ENCODE peak calls at places on chromosomes 1 and 21, in six cellular contexts. H is adrenal gland; Y is HFF-Myc; W is tibial nerve; N is astrocyte of the spinal cord; E is CD8-positive, alpha-beta memory T cell. V is an unnamed sample.

GRCh38 chr1:57963545-57963944 is 539.7 kb upstream of the DAB1 start:
- DNase-seq in H (no peak), Y (no peak), W (no peak), N (no peak), E (no peak), V (no peak)

GRCh38 chr1:17197696-17198095 is 7.2 kb upstream of the PADI1 start:
- DNase-seq in H (no peak), Y (no peak), W (no peak), N (no peak), E (no peak), V (no peak)

GRCh38 chr1:157289001-157289400 is 150.8 kb upstream of the ETV3 start:
- DNase-seq in H (no peak), Y (no peak), W (no peak), N (no peak), E (no peak), V (no peak)

GRCh38 chr1:24321712-24322635 is 2.8 kb downstream of the GRHL3 start:
- DNase-seq in H (peak; percentile 32), Y (peak; percentile 63), W (no peak), N (peak; percentile 90), E (peak; percentile 54), V (no peak)

GRCh38 chr1:162908780-162909179 is 47.8 kb upstream of the CCDC190 start:
- DNase-seq in H (no peak), Y (peak; percentile 46), W (no peak), N (peak; percentile 91), E (no peak), V (no peak)

GRCh38 chr1:230548357-230548756 is 93.9 kb upstream of the COG2 start:
- DNase-seq in H (no peak), Y (no peak), W (no peak), N (no peak), E (no peak), V (no peak)

GRCh38 chr1:236336084-236336483 is 54.3 kb upstream of the ERO1B start:
- DNase-seq in H (no peak), Y (no peak), W (no peak), N (no peak), E (no peak), V (no peak)

GRCh38 chr21:18369115-18369514 is 34.5 kb downstream of the TMPRSS15 start:
- DNase-seq in H (no peak), Y (no peak), W (no peak), N (peak; percentile 39), E (no peak), V (no peak)

GRCh38 chr1:90761156-90761555 is 44.1 kb upstream of the BARHL2 start:
- DNase-seq in H (no peak), Y (no peak), W (no peak), N (no peak), E (no peak), V (no peak)

GRCh38 chr1:15353839-15354579 is 55.7 kb upstream of the EFHD2 start:
- DNase-seq in H (no peak), Y (no peak), W (no peak), N (peak; percentile 30), E (no peak), V (no peak)

GRCh38 chr1:164588388-164589341 is 29.7 kb downstream of the PBX1 start:
- DNase-seq in H (peak; percentile 64), Y (peak; percentile 57), W (no peak), N (peak; percentile 69), E (no peak), V (peak; percentile 92)

GRCh38 chr21:42846221-42846620 is 33.1 kb downstream of the WDR4 start:
- DNase-seq in H (peak; percentile 9), Y (no peak), W (peak; percentile 8), N (no peak), E (no peak), V (peak; percentile 11)

GRCh38 chr1:110765640-110766335 is 91.0 kb upstream of the KCNA3 start:
- DNase-seq in H (peak; percentile 42), Y (peak; percentile 15), W (no peak), N (peak; percentile 14), E (peak; percentile 37), V (no peak)

GRCh38 chr1:38577937-38578443 is 281.6 kb downstream of the RRAGC start:
- DNase-seq in H (no peak), Y (no peak), W (no peak), N (no peak), E (no peak), V (no peak)

GRCh38 chr1:38579056-38579455 is 280.5 kb downstream of the RRAGC start:
- DNase-seq in H (no peak), Y (no peak), W (no peak), N (no peak), E (no peak), V (no peak)

GRCh38 chr1:38580591-38580990 is 279.0 kb downstream of the RRAGC start:
- DNase-seq in H (no peak), Y (no peak), W (no peak), N (no peak), E (no peak), V (no peak)

GRCh38 chr1:38577385-38577784 is 282.2 kb downstream of the RRAGC start:
- DNase-seq in H (no peak), Y (no peak), W (no peak), N (no peak), E (no peak), V (no peak)

DNA sequence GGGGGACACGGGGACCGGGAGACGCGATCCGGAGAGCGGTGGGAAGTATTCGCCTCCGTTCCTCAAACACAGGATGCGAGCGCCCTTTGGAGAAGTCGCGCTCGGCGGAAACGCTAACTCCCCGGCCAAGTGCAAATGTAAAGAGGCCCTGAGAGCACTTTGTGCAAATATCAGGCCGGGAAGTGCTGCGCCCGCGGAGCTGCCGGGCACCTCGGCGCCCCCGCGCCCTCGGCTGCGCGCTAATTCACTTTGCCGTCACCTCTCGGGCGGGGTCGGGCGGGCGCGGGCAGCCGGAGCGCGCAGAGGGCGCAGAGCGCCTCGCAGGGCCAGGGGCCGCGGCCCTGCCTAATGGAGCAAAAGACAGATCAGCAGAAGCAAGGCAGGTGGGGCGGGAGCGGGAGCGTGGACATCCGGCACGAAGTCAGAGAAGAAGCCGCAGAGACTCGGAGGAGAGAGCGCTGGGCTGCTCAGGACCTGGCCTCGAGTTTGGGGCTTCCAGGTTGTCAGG is 281.1 kb downstream of the RRAGC start:
- DNase-seq in H (peak; percentile 23), Y (no peak), W (no peak), N (no peak), E (no peak), V (no peak)
- H3K4me3 ChIP-seq in H (no peak overlapping the region), Y (no peak overlapping the region), W (no peak overlapping the region), N (no peak overlapping the region), E (no peak overlapping the region), V (no peak overlapping the region)

GRCh38 chr1:150927629-150928028 is 1.5 kb downstream of the SETDB1 start:
- DNase-seq in H (no peak), Y (no peak), W (no peak), N (no peak), E (no peak), V (no peak)

GRCh38 chr1:150928286-150928685 is 2.1 kb downstream of the SETDB1 start:
- DNase-seq in H (no peak), Y (no peak), W (no peak), N (no peak), E (no peak), V (no peak)

GRCh38 chr1:150922519-150922975 is 3.6 kb upstream of the SETDB1 start:
- DNase-seq in H (peak; percentile 74), Y (peak; percentile 61), W (peak; percentile 53), N (peak; percentile 83), E (peak; percentile 53), V (peak; percentile 69)

GRCh38 chr1:150926094-150926741 is at the start of gene SETDB1:
- DNase-seq in H (peak; percentile 97), Y (peak; percentile 91), W (peak; percentile 86), N (peak; percentile 96), E (peak; percentile 88), V (peak; percentile 97)

DNA sequence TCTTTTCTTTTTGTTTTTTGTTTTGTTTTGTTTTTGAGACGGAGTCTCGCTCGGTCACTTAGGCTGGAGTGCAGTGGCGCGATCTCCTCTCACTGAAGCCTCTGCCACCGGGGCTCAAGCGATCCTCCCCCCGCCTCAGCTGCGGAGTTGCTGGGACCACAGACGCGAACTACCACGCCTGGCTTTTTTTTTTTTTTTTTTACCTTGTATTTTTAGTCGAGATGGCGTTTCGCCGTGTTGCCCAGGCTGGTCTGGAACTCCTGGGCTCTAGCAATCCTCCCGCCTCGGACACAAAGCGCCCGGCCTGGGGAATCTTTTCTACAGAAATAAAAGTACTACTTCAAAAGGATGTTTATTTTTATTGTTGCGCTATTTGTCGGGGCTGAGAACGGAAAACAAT is 1.1 kb upstream of the SETDB1 start:
- DNase-seq in H (no peak), Y (no peak), W (no peak), N (no peak), E (no peak), V (no peak)
- H3K4me3 ChIP-seq in H (no peak overlapping the region), Y (peak overlapping the region; percentile 68), W (peak overlapping the region; percentile 77), N (no peak overlapping the region), E (no peak overlapping the region), V (no peak overlapping the region)

GRCh38 chr1:44417351-44418021 is 12.4 kb downstream of the RNF220 start:
- DNase-seq in H (no peak), Y (no peak), W (no peak), N (peak; percentile 30), E (no peak), V (no peak)
- H3K4me3 ChIP-seq in H (no peak overlapping the region), Y (no peak overlapping the region), W (peak overlapping the region; percentile 27), N (no peak overlapping the region), E (no peak overlapping the region), V (peak overlapping the region; percentile 2)

DNA sequence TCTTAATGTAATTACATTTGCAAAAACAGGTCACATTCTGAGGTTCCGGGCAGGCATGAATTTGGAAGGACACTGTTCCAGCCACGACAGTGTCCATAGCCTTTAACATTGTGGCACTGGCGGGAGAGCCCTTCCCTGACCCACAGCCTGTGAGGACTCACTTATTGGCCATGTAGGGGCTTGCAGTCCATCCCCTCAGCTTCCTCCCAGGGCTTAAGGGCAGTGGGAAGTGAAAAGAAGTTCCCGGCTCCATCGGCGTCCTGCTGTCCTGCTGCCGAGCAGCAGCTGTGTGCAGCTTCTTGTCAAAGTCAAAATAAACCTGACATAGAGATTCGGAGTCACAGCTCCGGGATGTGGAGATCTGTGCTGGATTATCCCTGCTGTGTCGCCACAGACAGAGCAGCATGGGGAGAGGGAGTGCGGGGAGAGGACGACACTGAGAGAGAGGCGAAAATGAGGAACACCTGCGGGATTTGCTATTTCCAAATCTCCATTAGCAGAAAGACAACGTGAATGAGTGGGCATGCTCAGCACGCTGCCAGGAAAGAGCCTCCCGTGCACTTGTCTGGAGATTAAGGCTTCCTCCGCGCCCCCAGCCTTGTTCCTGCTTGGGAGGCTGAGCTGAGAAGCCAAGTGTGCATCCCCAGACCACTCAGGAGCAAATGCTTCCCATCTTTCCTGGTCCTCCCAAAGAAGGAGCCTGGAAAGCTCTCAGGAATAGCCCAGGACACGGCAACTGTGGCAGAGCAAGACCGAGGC is 260.3 kb downstream of the ASTN1 start:
- DNase-seq in H (no peak), Y (no peak), W (no peak), N (no peak), E (no peak), V (no peak)
- H3K4me3 ChIP-seq in H (no peak overlapping the region), Y (no peak overlapping the region), W (no peak overlapping the region), N (no peak overlapping the region), E (no peak overlapping the region), V (no peak overlapping the region)

V was measured in tibial artery.